ENCODE peak calls at places on chromosomes 4 and X, in ten cellular contexts. I, C, L, Y, F, D, P, Z, B and K are unnamed samples.

GRCh38 chrX:134836497-134836968 is 154.3 kb upstream of the SMIM10 start:
- DNase-seq in I (no peak), C (no peak), L (no peak), Y (no peak), F (no peak), D (no peak), P (no peak), Z (no peak), B (no peak), K (no peak)

GRCh38 chr4:7844247-7844991 is 95.2 kb downstream of the AFAP1 start:
- DNase-seq in I (peak), C (peak), L (peak), Y (peak), F (peak), D (peak), P (no peak), Z (peak), B (peak), K (no peak)

GRCh38 chr4:184011810-184012209 is 106.7 kb downstream of the STOX2 start:
- DNase-seq in I (no peak), C (no peak), L (no peak), Y (no peak), F (no peak), D (no peak), P (no peak), Z (no peak), B (no peak), K (no peak)

GRCh38 chr4:85808864-85809263 is 333.9 kb downstream of the ARHGAP24 start:
- DNase-seq in I (no peak), C (no peak), L (no peak), Y (no peak), F (no peak), D (no peak), P (no peak), Z (no peak), B (no peak), K (no peak)

GRCh38 chr4:62940229-62940628 is 1469.0 kb downstream of the TECRL start:
- DNase-seq in I (no peak), C (no peak), L (no peak), Y (no peak), F (no peak), D (no peak), P (no peak), Z (no peak), B (no peak), K (no peak)

GRCh38 chr4:141686929-141687328 is 50.5 kb downstream of the IL15 start:
- DNase-seq in I (no peak), C (no peak), L (no peak), Y (no peak), F (no peak), D (no peak), P (no peak), Z (no peak), B (no peak), K (no peak)

GRCh38 chrX:14506866-14507265 is 22.5 kb upstream of the GLRA2 start:
- DNase-seq in I (no peak), C (no peak), L (no peak), Y (no peak), F (no peak), D (no peak), P (no peak), Z (no peak), B (no peak), K (no peak)

GRCh38 chr4:144985536-144985935 is 112.5 kb downstream of the ANAPC10 start:
- DNase-seq in I (no peak), C (no peak), L (no peak), Y (no peak), F (no peak), D (no peak), P (no peak), Z (no peak), B (no peak), K (no peak)

GRCh38 chr4:56739104-56739777 is 58.1 kb upstream of the HOPX start:
- DNase-seq in I (no peak), C (no peak), L (no peak), Y (no peak), F (no peak), D (no peak), P (no peak), Z (no peak), B (no peak), K (no peak)

GRCh38 chr4:47668810-47669408 is 169.0 kb downstream of the CORIN start:
- DNase-seq in I (no peak), C (no peak), L (no peak), Y (no peak), F (peak), D (peak), P (no peak), Z (peak), B (no peak), K (no peak)

GRCh38 chr4:10157478-10158354 is 41.1 kb upstream of the WDR1 start:
- DNase-seq in I (no peak), C (peak), L (peak), Y (no peak), F (peak), D (peak), P (no peak), Z (peak), B (peak), K (no peak)

GRCh38 chr4:41600243-41600642 is 62.3 kb downstream of the LIMCH1 start:
- DNase-seq in I (no peak), C (no peak), L (no peak), Y (no peak), F (no peak), D (no peak), P (no peak), Z (no peak), B (no peak), K (no peak)

GRCh38 chrX:150163181-150163930 is 199.8 kb upstream of the MAMLD1 start:
- DNase-seq in I (no peak), C (no peak), L (no peak), Y (no peak), F (no peak), D (no peak), P (no peak), Z (no peak), B (no peak), K (no peak)

GRCh38 chrX:45755719-45756118 is 555.0 kb upstream of the DIPK2B start:
- DNase-seq in I (no peak), C (no peak), L (no peak), Y (no peak), F (no peak), D (no peak), P (no peak), Z (no peak), B (no peak), K (no peak)

GRCh38 chr4:4334798-4335520 is 44.9 kb downstream of the ZBTB49 start:
- DNase-seq in I (no peak), C (peak), L (peak), Y (no peak), F (peak), D (peak), P (peak), Z (peak), B (no peak), K (peak)

GRCh38 chrX:126165721-126166401 is at the start of gene DCAF12L2:
- DNase-seq in I (no peak), C (peak), L (no peak), Y (no peak), F (peak), D (no peak), P (peak), Z (peak), B (no peak), K (peak)

GRCh38 chr4:128177376-128177959 is 110.1 kb downstream of the PGRMC2 start:
- DNase-seq in I (no peak), C (no peak), L (no peak), Y (no peak), F (no peak), D (no peak), P (no peak), Z (no peak), B (no peak), K (no peak)
- TF ChIP-seq CTCF in I (no peak), C (no peak), L (no peak), Y (no peak), F (no peak), D (no peak), P (no peak), Z (no peak), B (no peak), K (no peak)

GRCh38 chr4:107760281-107760947 is 40.4 kb upstream of the PAPSS1 start:
- DNase-seq in I (no peak), C (no peak), L (peak), Y (no peak), F (no peak), D (no peak), P (no peak), Z (peak), B (no peak), K (no peak)
- TF ChIP-seq CTCF in I (peak), C (no peak), L (peak), Y (no peak), F (no peak), D (peak), P (no peak), Z (peak), B (peak), K (peak)

GRCh38 chrX:104342065-104342464 is 87.3 kb upstream of the ESX1 start:
- DNase-seq in I (no peak), C (no peak), L (no peak), Y (no peak), F (no peak), D (no peak), P (no peak), Z (no peak), B (no peak), K (no peak)

GRCh38 chrX:104347860-104348259 is 93.1 kb upstream of the ESX1 start:
- DNase-seq in I (no peak), C (no peak), L (no peak), Y (no peak), F (no peak), D (no peak), P (no peak), Z (no peak), B (no peak), K (no peak)

DNA sequence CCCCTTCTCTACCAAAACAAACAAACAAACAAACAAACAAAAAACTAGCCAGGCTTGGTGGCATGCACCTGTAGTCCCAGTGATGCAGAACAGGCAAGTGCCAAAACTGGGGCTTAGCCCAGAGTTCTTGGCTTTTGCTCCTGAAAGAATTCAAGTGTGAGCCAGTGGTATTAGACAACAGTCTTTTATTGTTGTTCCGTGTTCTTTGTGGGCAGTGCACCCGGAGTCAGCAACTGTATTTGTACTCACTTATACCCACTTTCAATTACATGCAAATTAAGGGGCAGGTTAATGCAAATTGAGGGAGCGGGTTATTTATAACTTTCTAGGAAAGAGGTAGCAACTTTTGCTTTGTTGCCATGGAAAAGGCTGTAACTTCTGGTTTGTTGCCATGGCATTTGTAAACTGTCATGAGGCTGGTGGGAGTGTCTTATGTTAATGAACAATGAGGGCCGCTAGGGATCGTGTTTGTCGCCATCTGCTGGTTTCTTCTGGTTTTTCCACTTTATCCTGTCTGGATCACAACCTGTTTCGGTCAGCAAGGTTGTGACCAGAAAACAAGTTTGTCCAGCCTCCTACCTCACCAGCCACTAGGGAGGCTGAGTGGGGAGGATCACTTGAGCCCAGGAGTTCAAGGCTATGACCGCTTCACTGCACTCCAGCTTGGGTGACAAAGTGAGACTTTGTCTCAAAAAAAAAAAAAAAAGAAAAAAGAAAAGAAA is 88.8 kb upstream of the ESX1 start:
- DNase-seq in I (no peak), C (no peak), L (peak), Y (no peak), F (peak), D (peak), P (no peak), Z (peak), B (no peak), K (no peak)
- TF ChIP-seq CTCF in I (peak), C (no peak), L (no peak), Y (peak), F (peak), D (peak), P (no peak), Z (peak), B (peak), K (peak)

GRCh38 chrX:47584714-47585113 is 2.5 kb downstream of the TIMP1 start:
- DNase-seq in I (no peak), C (no peak), L (no peak), Y (no peak), F (no peak), D (no peak), P (no peak), Z (no peak), B (no peak), K (no peak)

GRCh38 chrX:47587091-47587891 is 5.1 kb downstream of the TIMP1 start:
- DNase-seq in I (no peak), C (no peak), L (no peak), Y (no peak), F (no peak), D (no peak), P (no peak), Z (no peak), B (peak), K (no peak)

GRCh38 chrX:47586043-47586787 is 4.0 kb downstream of the TIMP1 start:
- DNase-seq in I (no peak), C (no peak), L (no peak), Y (no peak), F (no peak), D (no peak), P (no peak), Z (no peak), B (peak), K (no peak)

GRCh38 chrX:47583240-47583861 is 1.1 kb downstream of the TIMP1 start:
- DNase-seq in I (no peak), C (no peak), L (no peak), Y (no peak), F (no peak), D (no peak), P (no peak), Z (no peak), B (peak), K (no peak)

DNA sequence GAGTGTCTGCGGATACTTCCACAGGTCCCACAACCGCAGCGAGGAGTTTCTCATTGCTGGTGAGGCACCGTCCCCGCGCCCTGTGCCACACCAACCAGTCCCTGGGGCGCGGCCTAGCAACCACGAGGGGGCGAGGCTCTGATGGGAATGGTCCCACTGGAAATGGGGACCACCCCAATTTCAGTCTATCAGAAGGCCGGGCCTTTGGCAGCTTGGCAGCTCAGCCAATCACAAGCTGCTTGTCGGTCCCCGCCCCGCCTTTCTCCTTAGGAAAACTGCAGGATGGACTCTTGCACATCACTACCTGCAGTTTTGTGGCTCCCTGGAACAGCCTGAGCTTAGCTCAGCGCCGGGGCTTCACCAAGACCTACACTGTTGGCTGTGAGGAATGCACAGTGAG is 3.0 kb downstream of the TIMP1 start:
- DNase-seq in I (no peak), C (no peak), L (no peak), Y (no peak), F (no peak), D (no peak), P (no peak), Z (no peak), B (peak), K (no peak)
- TF ChIP-seq CTCF in I (no peak), C (no peak), L (no peak), Y (no peak), F (no peak), D (no peak), P (no peak), Z (no peak), B (no peak), K (no peak)

GRCh38 chr4:79920454-79920853 is 152.6 kb downstream of the ANTXR2 start:
- DNase-seq in I (no peak), C (no peak), L (no peak), Y (no peak), F (no peak), D (no peak), P (no peak), Z (no peak), B (no peak), K (no peak)

GRCh38 chr4:79913581-79913980 is 159.4 kb downstream of the ANTXR2 start:
- DNase-seq in I (no peak), C (no peak), L (no peak), Y (no peak), F (no peak), D (peak), P (no peak), Z (peak), B (no peak), K (no peak)

GRCh38 chr4:79915276-79915675 is 157.8 kb downstream of the ANTXR2 start:
- DNase-seq in I (no peak), C (no peak), L (no peak), Y (no peak), F (no peak), D (no peak), P (no peak), Z (no peak), B (no peak), K (no peak)

GRCh38 chr4:79918292-79918691 is 154.7 kb downstream of the ANTXR2 start:
- DNase-seq in I (no peak), C (no peak), L (no peak), Y (no peak), F (no peak), D (no peak), P (no peak), Z (no peak), B (no peak), K (no peak)

GRCh38 chr4:79917246-79917645 is 155.8 kb downstream of the ANTXR2 start:
- DNase-seq in I (no peak), C (no peak), L (peak), Y (no peak), F (peak), D (peak), P (no peak), Z (no peak), B (no peak), K (no peak)
- TF ChIP-seq CTCF in I (peak), C (no peak), L (peak), Y (no peak), F (peak), D (peak), P (no peak), Z (peak), B (no peak), K (peak)

DNA sequence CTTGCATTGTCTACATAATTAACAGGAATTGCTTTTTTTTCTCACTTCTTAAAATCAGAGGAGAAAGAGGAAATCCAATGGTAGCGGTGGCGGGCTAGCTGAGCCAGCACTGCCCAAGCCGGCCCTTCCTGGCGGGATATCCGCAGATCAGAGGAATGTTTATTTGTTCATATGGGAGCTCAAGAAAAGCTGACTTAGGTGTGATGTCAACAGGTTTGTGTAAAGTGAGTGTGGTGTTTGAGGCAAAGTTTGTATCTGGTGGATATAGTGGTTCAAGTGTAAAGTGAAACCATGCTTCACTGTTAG is 466 bp upstream of the SLC39A8 start:
- DNase-seq in I (no peak), C (no peak), L (no peak), Y (no peak), F (no peak), D (no peak), P (no peak), Z (no peak), B (no peak), K (no peak)
- TF ChIP-seq CTCF in I (no peak), C (no peak), L (no peak), Y (no peak), F (no peak), D (no peak), P (no peak), Z (no peak), B (peak), K (peak)

GRCh38 chr4:6402566-6403399 is 69.6 kb downstream of the PPP2R2C start:
- DNase-seq in I (no peak), C (no peak), L (peak), Y (no peak), F (no peak), D (no peak), P (no peak), Z (no peak), B (no peak), K (peak)
- TF ChIP-seq CTCF in I (no peak), C (no peak), L (no peak), Y (no peak), F (no peak), D (no peak), P (no peak), Z (no peak), B (no peak), K (no peak)

GRCh38 chr4:168863719-168864632 is 146.1 kb downstream of the CBR4 start:
- DNase-seq in I (no peak), C (no peak), L (no peak), Y (no peak), F (no peak), D (no peak), P (no peak), Z (no peak), B (no peak), K (no peak)

GRCh38 chr4:168866635-168867034 is 143.4 kb downstream of the CBR4 start:
- DNase-seq in I (no peak), C (no peak), L (no peak), Y (no peak), F (no peak), D (no peak), P (no peak), Z (no peak), B (no peak), K (no peak)

GRCh38 chr4:168865854-168866253 is 144.2 kb downstream of the CBR4 start:
- DNase-seq in I (no peak), C (no peak), L (no peak), Y (no peak), F (no peak), D (no peak), P (no peak), Z (no peak), B (no peak), K (no peak)

GRCh38 chr4:168867128-168867527 is 142.9 kb downstream of the CBR4 start:
- DNase-seq in I (no peak), C (no peak), L (no peak), Y (no peak), F (no peak), D (no peak), P (no peak), Z (no peak), B (no peak), K (no peak)

DNA sequence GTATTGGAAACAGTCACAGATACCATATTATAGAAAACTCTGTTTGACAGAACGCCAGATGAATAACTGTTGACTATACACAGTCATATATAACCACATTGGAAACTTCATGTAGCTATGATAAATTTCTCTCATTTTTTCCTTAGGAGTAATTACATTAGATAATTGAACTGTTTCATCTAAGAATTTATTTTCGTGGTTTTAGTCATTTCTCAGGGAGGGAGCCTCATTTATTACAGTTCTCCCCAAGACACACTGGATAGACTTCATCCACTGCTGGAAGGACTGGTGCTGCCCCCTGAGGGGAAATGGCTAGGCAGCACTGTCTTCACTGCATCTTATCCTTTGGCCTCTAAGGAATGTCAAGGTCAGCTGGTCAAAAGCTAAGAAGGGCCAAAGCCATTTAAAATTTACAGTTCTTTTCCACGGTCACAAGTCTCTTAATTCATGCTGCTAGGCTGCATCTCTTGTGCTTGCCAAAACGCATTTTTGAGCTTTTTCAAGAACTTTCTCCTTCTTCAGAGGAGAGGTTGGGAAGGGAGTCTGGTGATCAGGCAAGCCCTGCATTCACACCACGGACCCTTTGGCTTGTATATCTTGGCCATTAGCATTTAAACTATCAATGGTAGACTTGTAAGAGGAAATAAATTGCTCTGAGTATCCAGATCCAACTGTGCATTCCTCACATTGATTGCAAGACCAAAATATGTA is 145.1 kb downstream of the CBR4 start:
- DNase-seq in I (no peak), C (no peak), L (no peak), Y (no peak), F (no peak), D (no peak), P (no peak), Z (peak), B (no peak), K (no peak)
- TF ChIP-seq CTCF in I (peak), C (no peak), L (no peak), Y (no peak), F (no peak), D (peak), P (no peak), Z (peak), B (no peak), K (peak)